ENCODE peak calls at places on chromosomes 7 and 10, in eight cellular contexts. One of them, this sample, is unnamed.

GRCh38 chr7:30322656-30323355 is 38.4 kb downstream of the ZNRF2 start:
- DNase-seq in transverse colon: no peak
- DNase-seq in HT-29: no peak
- DNase-seq in B cell: peak
- DNase-seq in amniotic epithelial cell: no peak
- DNase-seq in T-helper 9 cell: no peak
- DNase-seq in ACHN: no peak
- DNase-seq in neuronal stem cell: no peak
- DNase-seq in this sample: peak

GRCh38 chr7:117041007-117041406 is 87.7 kb downstream of the ST7 start:
- DNase-seq in transverse colon: no peak
- DNase-seq in HT-29: no peak
- DNase-seq in B cell: no peak
- DNase-seq in amniotic epithelial cell: peak
- DNase-seq in T-helper 9 cell: no peak
- DNase-seq in ACHN: no peak
- DNase-seq in neuronal stem cell: no peak
- DNase-seq in this sample: peak

GRCh38 chr10:1360011-1360580 is 303.9 kb downstream of the WDR37 start:
- DNase-seq in transverse colon: no peak
- DNase-seq in HT-29: no peak
- DNase-seq in B cell: no peak
- DNase-seq in amniotic epithelial cell: no peak
- DNase-seq in T-helper 9 cell: no peak
- DNase-seq in ACHN: no peak
- DNase-seq in neuronal stem cell: peak
- DNase-seq in this sample: no peak

GRCh38 chr10:43824934-43825333 is 176.3 kb upstream of the ZNF32 start:
- DNase-seq in transverse colon: peak
- DNase-seq in HT-29: no peak
- DNase-seq in B cell: no peak
- DNase-seq in amniotic epithelial cell: peak
- DNase-seq in T-helper 9 cell: no peak
- DNase-seq in ACHN: no peak
- DNase-seq in neuronal stem cell: no peak
- DNase-seq in this sample: no peak

GRCh38 chr10:117946525-117947070 is 100.1 kb downstream of the RAB11FIP2 start:
- DNase-seq in transverse colon: no peak
- DNase-seq in HT-29: no peak
- DNase-seq in B cell: no peak
- DNase-seq in amniotic epithelial cell: no peak
- DNase-seq in T-helper 9 cell: no peak
- DNase-seq in ACHN: no peak
- DNase-seq in neuronal stem cell: no peak
- DNase-seq in this sample: no peak

GRCh38 chr7:80589561-80590083 is 48.8 kb upstream of the CD36 start:
- DNase-seq in transverse colon: no peak
- DNase-seq in HT-29: no peak
- DNase-seq in B cell: no peak
- DNase-seq in amniotic epithelial cell: no peak
- DNase-seq in T-helper 9 cell: no peak
- DNase-seq in ACHN: no peak
- DNase-seq in neuronal stem cell: no peak
- DNase-seq in this sample: no peak

GRCh38 chr7:97461596-97461995 is 270.3 kb upstream of the TAC1 start:
- DNase-seq in transverse colon: no peak
- DNase-seq in HT-29: no peak
- DNase-seq in B cell: no peak
- DNase-seq in amniotic epithelial cell: no peak
- DNase-seq in T-helper 9 cell: no peak
- DNase-seq in ACHN: no peak
- DNase-seq in neuronal stem cell: no peak
- DNase-seq in this sample: no peak

GRCh38 chr10:25493122-25493893 is 318.5 kb downstream of the GPR158 start:
- DNase-seq in transverse colon: no peak
- DNase-seq in HT-29: peak
- DNase-seq in B cell: no peak
- DNase-seq in amniotic epithelial cell: peak
- DNase-seq in T-helper 9 cell: no peak
- DNase-seq in ACHN: no peak
- DNase-seq in neuronal stem cell: peak
- DNase-seq in this sample: no peak

GRCh38 chr7:42906181-42906580 is 5.7 kb downstream of the C7orf25 start:
- DNase-seq in transverse colon: no peak
- DNase-seq in HT-29: no peak
- DNase-seq in B cell: no peak
- DNase-seq in amniotic epithelial cell: no peak
- DNase-seq in T-helper 9 cell: no peak
- DNase-seq in ACHN: no peak
- DNase-seq in neuronal stem cell: no peak
- DNase-seq in this sample: no peak

GRCh38 chr7:89994483-89994882 is 159.8 kb upstream of the STEAP1 start:
- DNase-seq in transverse colon: no peak
- DNase-seq in HT-29: no peak
- DNase-seq in B cell: no peak
- DNase-seq in amniotic epithelial cell: no peak
- DNase-seq in T-helper 9 cell: no peak
- DNase-seq in ACHN: no peak
- DNase-seq in neuronal stem cell: no peak
- DNase-seq in this sample: no peak

GRCh38 chr7:43119371-43120069 is 7.1 kb downstream of the HECW1 start:
- DNase-seq in transverse colon: no peak
- DNase-seq in HT-29: no peak
- DNase-seq in B cell: no peak
- DNase-seq in amniotic epithelial cell: peak
- DNase-seq in T-helper 9 cell: no peak
- DNase-seq in ACHN: peak
- DNase-seq in neuronal stem cell: no peak
- DNase-seq in this sample: no peak

GRCh38 chr7:131525820-131526219 is 30.6 kb downstream of the PODXL start:
- DNase-seq in transverse colon: no peak
- DNase-seq in HT-29: peak
- DNase-seq in B cell: no peak
- DNase-seq in amniotic epithelial cell: no peak
- DNase-seq in T-helper 9 cell: no peak
- DNase-seq in ACHN: no peak
- DNase-seq in neuronal stem cell: no peak
- DNase-seq in this sample: no peak

GRCh38 chr10:74165530-74165901 is 14.5 kb downstream of the ADK start:
- DNase-seq in transverse colon: no peak
- DNase-seq in HT-29: no peak
- DNase-seq in B cell: no peak
- DNase-seq in amniotic epithelial cell: peak
- DNase-seq in T-helper 9 cell: no peak
- DNase-seq in ACHN: no peak
- DNase-seq in neuronal stem cell: no peak
- DNase-seq in this sample: no peak

GRCh38 chr10:117537436-117537903 is 5.1 kb upstream of the EMX2 start:
- DNase-seq in transverse colon: no peak
- DNase-seq in HT-29: no peak
- DNase-seq in B cell: peak
- DNase-seq in amniotic epithelial cell: no peak
- DNase-seq in T-helper 9 cell: no peak
- DNase-seq in ACHN: peak
- DNase-seq in neuronal stem cell: peak
- DNase-seq in this sample: no peak

GRCh38 chr10:116845823-116846222 is 3.5 kb upstream of the ENO4 start:
- DNase-seq in transverse colon: no peak
- DNase-seq in HT-29: no peak
- DNase-seq in B cell: no peak
- DNase-seq in amniotic epithelial cell: no peak
- DNase-seq in T-helper 9 cell: no peak
- DNase-seq in ACHN: peak
- DNase-seq in neuronal stem cell: no peak
- DNase-seq in this sample: no peak

GRCh38 chr10:74593470-74593869 is 232.9 kb upstream of the KAT6B start:
- DNase-seq in transverse colon: no peak
- DNase-seq in HT-29: no peak
- DNase-seq in B cell: no peak
- DNase-seq in amniotic epithelial cell: peak
- DNase-seq in T-helper 9 cell: no peak
- DNase-seq in ACHN: no peak
- DNase-seq in neuronal stem cell: no peak
- DNase-seq in this sample: no peak

GRCh38 chr10:104899779-104900178 is 258.7 kb downstream of the SORCS3 start:
- DNase-seq in transverse colon: no peak
- DNase-seq in HT-29: no peak
- DNase-seq in B cell: no peak
- DNase-seq in amniotic epithelial cell: no peak
- DNase-seq in T-helper 9 cell: no peak
- DNase-seq in ACHN: no peak
- DNase-seq in neuronal stem cell: no peak
- DNase-seq in this sample: no peak

GRCh38 chr10:97923476-97923875 is 73.8 kb downstream of the GOLGA7B start:
- DNase-seq in transverse colon: no peak
- DNase-seq in HT-29: no peak
- DNase-seq in B cell: no peak
- DNase-seq in amniotic epithelial cell: no peak
- DNase-seq in T-helper 9 cell: no peak
- DNase-seq in ACHN: no peak
- DNase-seq in neuronal stem cell: no peak
- DNase-seq in this sample: no peak

GRCh38 chr7:142556745-142557144 is 192.5 kb upstream of the PRSS1 start:
- DNase-seq in transverse colon: peak
- DNase-seq in HT-29: peak
- DNase-seq in B cell: no peak
- DNase-seq in amniotic epithelial cell: peak
- DNase-seq in T-helper 9 cell: no peak
- DNase-seq in ACHN: peak
- DNase-seq in neuronal stem cell: no peak
- DNase-seq in this sample: no peak

GRCh38 chr7:3494890-3495289 is 193.8 kb downstream of the SDK1 start:
- DNase-seq in transverse colon: no peak
- DNase-seq in HT-29: no peak
- DNase-seq in B cell: no peak
- DNase-seq in amniotic epithelial cell: no peak
- DNase-seq in T-helper 9 cell: no peak
- DNase-seq in ACHN: no peak
- DNase-seq in neuronal stem cell: no peak
- DNase-seq in this sample: no peak

GRCh38 chr10:93392111-93392510 is 90.0 kb downstream of the MYOF start:
- DNase-seq in transverse colon: no peak
- DNase-seq in HT-29: no peak
- DNase-seq in B cell: no peak
- DNase-seq in amniotic epithelial cell: peak
- DNase-seq in T-helper 9 cell: no peak
- DNase-seq in ACHN: no peak
- DNase-seq in neuronal stem cell: no peak
- DNase-seq in this sample: no peak

GRCh38 chr7:76430836-76431235 is 6.1 kb downstream of the ZP3 start:
- DNase-seq in transverse colon: no peak
- DNase-seq in HT-29: no peak
- DNase-seq in B cell: no peak
- DNase-seq in amniotic epithelial cell: no peak
- DNase-seq in T-helper 9 cell: no peak
- DNase-seq in ACHN: no peak
- DNase-seq in neuronal stem cell: no peak
- DNase-seq in this sample: no peak

GRCh38 chr10:38118072-38118807 is 24.1 kb downstream of the ZNF37A start:
- DNase-seq in transverse colon: no peak
- DNase-seq in HT-29: no peak
- DNase-seq in B cell: no peak
- DNase-seq in amniotic epithelial cell: peak
- DNase-seq in T-helper 9 cell: no peak
- DNase-seq in ACHN: peak
- DNase-seq in neuronal stem cell: no peak
- DNase-seq in this sample: no peak

GRCh38 chr10:47340613-47341170 is 7.5 kb upstream of the RBP3 start:
- DNase-seq in transverse colon: peak
- DNase-seq in HT-29: peak
- DNase-seq in B cell: peak
- DNase-seq in amniotic epithelial cell: peak
- DNase-seq in T-helper 9 cell: peak
- DNase-seq in ACHN: peak
- DNase-seq in neuronal stem cell: peak
- DNase-seq in this sample: no peak

GRCh38 chr7:450741-451140 is 68.9 kb downstream of the PDGFA start:
- DNase-seq in transverse colon: no peak
- DNase-seq in HT-29: no peak
- DNase-seq in B cell: no peak
- DNase-seq in amniotic epithelial cell: no peak
- DNase-seq in T-helper 9 cell: no peak
- DNase-seq in ACHN: no peak
- DNase-seq in neuronal stem cell: no peak
- DNase-seq in this sample: no peak

GRCh38 chr7:45978010-45978681 is 57.1 kb upstream of the IGFBP3 start:
- DNase-seq in transverse colon: no peak
- DNase-seq in HT-29: peak
- DNase-seq in B cell: no peak
- DNase-seq in amniotic epithelial cell: peak
- DNase-seq in T-helper 9 cell: no peak
- DNase-seq in ACHN: peak
- DNase-seq in neuronal stem cell: peak
- DNase-seq in this sample: no peak

GRCh38 chr7:64087501-64087900 is 42.3 kb downstream of the ZNF727 start:
- DNase-seq in transverse colon: no peak
- DNase-seq in HT-29: no peak
- DNase-seq in B cell: no peak
- DNase-seq in amniotic epithelial cell: no peak
- DNase-seq in T-helper 9 cell: no peak
- DNase-seq in ACHN: no peak
- DNase-seq in neuronal stem cell: no peak
- DNase-seq in this sample: no peak

GRCh38 chr10:33153968-33154327 is 180.5 kb downstream of the NRP1 start:
- DNase-seq in transverse colon: no peak
- DNase-seq in HT-29: no peak
- DNase-seq in B cell: no peak
- DNase-seq in amniotic epithelial cell: no peak
- DNase-seq in T-helper 9 cell: no peak
- DNase-seq in ACHN: no peak
- DNase-seq in neuronal stem cell: no peak
- DNase-seq in this sample: no peak

GRCh38 chr10:76711374-76711997 is 926.1 kb downstream of the KCNMA1 start:
- DNase-seq in transverse colon: no peak
- DNase-seq in HT-29: no peak
- DNase-seq in B cell: no peak
- DNase-seq in amniotic epithelial cell: no peak
- DNase-seq in T-helper 9 cell: no peak
- DNase-seq in ACHN: no peak
- DNase-seq in neuronal stem cell: no peak
- DNase-seq in this sample: no peak

GRCh38 chr7:137670521-137671064 is 176.2 kb downstream of the DGKI start:
- DNase-seq in transverse colon: no peak
- DNase-seq in HT-29: no peak
- DNase-seq in B cell: no peak
- DNase-seq in amniotic epithelial cell: peak
- DNase-seq in T-helper 9 cell: no peak
- DNase-seq in ACHN: no peak
- DNase-seq in neuronal stem cell: no peak
- DNase-seq in this sample: peak

GRCh38 chr7:92754756-92755581 is 81.4 kb downstream of the CDK6 start:
- DNase-seq in transverse colon: no peak
- DNase-seq in HT-29: no peak
- DNase-seq in B cell: no peak
- DNase-seq in amniotic epithelial cell: no peak
- DNase-seq in T-helper 9 cell: no peak
- DNase-seq in ACHN: no peak
- DNase-seq in neuronal stem cell: no peak
- DNase-seq in this sample: no peak

This sample was measured in GM06990.